ENCODE peak calls at places on chromosomes 6 and 20, in six cellular contexts. R, H, S, P, Y and C are unnamed samples.
A peak's percentile ranks its signal among the peaks of the same experiment; 100 is the strongest.

GRCh38 chr20:62361799-62362589 is 5.1 kb downstream of the LAMA5 start:
- DNase-seq in R (no peak), H (peak; percentile 90), S (no peak), P (peak; percentile 62), Y (peak; percentile 85), C (no peak)

GRCh38 chr20:25470045-25470444 is 62.6 kb downstream of the GINS1 start:
- DNase-seq in R (peak; percentile 12), H (no peak), S (peak; percentile 16), P (peak; percentile 8), Y (no peak), C (no peak)

GRCh38 chr6:169005141-169005540 is 248.5 kb downstream of the THBS2 start:
- DNase-seq in R (no peak), H (no peak), S (no peak), P (no peak), Y (no peak), C (no peak)

GRCh38 chr20:32896521-32897280 is 38.0 kb downstream of the EFCAB8 start:
- DNase-seq in R (no peak), H (no peak), S (no peak), P (no peak), Y (no peak), C (no peak)

GRCh38 chr6:158876886-158877285 is 57.7 kb upstream of the EZR start:
- DNase-seq in R (no peak), H (no peak), S (no peak), P (no peak), Y (no peak), C (no peak)

GRCh38 chr20:24379116-24379927 is 90.1 kb upstream of the SYNDIG1 start:
- DNase-seq in R (no peak), H (no peak), S (peak; percentile 30), P (no peak), Y (no peak), C (no peak)

GRCh38 chr6:52605610-52606185 is 28.8 kb upstream of the TRAM2 start:
- DNase-seq in R (no peak), H (no peak), S (no peak), P (no peak), Y (no peak), C (no peak)

GRCh38 chr6:153790881-153791473 is 248.1 kb upstream of the OPRM1 start:
- DNase-seq in R (no peak), H (no peak), S (no peak), P (peak; percentile 15), Y (no peak), C (no peak)

GRCh38 chr20:53891306-53891894 is 179.0 kb downstream of the BCAS1 start:
- DNase-seq in R (no peak), H (no peak), S (peak; percentile 72), P (no peak), Y (peak; percentile 74), C (no peak)

GRCh38 chr20:25372584-25373336 is 17.9 kb downstream of the ABHD12 start:
- DNase-seq in R (no peak), H (no peak), S (peak; percentile 92), P (no peak), Y (no peak), C (no peak)

GRCh38 chr6:24431045-24431451 is 28.3 kb downstream of the MRS2 start:
- DNase-seq in R (no peak), H (no peak), S (no peak), P (peak; percentile 38), Y (no peak), C (peak; percentile 23)

GRCh38 chr6:28742668-28743270 is 181.0 kb downstream of the TRIM27 start:
- DNase-seq in R (no peak), H (no peak), S (peak; percentile 42), P (peak; percentile 86), Y (no peak), C (peak; percentile 85)

GRCh38 chr6:152401978-152402377 is 235.2 kb downstream of the SYNE1 start:
- DNase-seq in R (no peak), H (no peak), S (peak; percentile 59), P (peak; percentile 29), Y (no peak), C (no peak)

GRCh38 chr6:112227411-112227810 is 27.0 kb downstream of the LAMA4 start:
- DNase-seq in R (no peak), H (no peak), S (no peak), P (no peak), Y (no peak), C (no peak)

GRCh38 chr6:34243901-34244884 is 4.6 kb downstream of the SMIM29 start:
- DNase-seq in R (peak; percentile 29), H (peak; percentile 74), S (peak; percentile 97), P (peak; percentile 92), Y (peak; percentile 95), C (no peak)

GRCh38 chr6:33314943-33315752 is 1.3 kb upstream of the TAPBP start:
- DNase-seq in R (no peak), H (peak; percentile 78), S (no peak), P (no peak), Y (peak; percentile 92), C (no peak)

GRCh38 chr20:49583669-49584417 is 15.9 kb upstream of the PTGIS start:
- DNase-seq in R (no peak), H (no peak), S (peak; percentile 89), P (no peak), Y (peak; percentile 89), C (peak; percentile 92)

GRCh38 chr6:153994004-153994403 is 45.0 kb upstream of the OPRM1 start:
- DNase-seq in R (no peak), H (no peak), S (no peak), P (no peak), Y (no peak), C (no peak)

GRCh38 chr6:166307981-166308768 is at the start of gene PRR18:
- DNase-seq in R (no peak), H (no peak), S (no peak), P (no peak), Y (no peak), C (no peak)

GRCh38 chr20:2840967-2841531 is 504 bp downstream of the VPS16 start:
- DNase-seq in R (no peak), H (peak; percentile 83), S (peak; percentile 69), P (no peak), Y (peak; percentile 95), C (no peak)

GRCh38 chr6:39424831-39425230 is 102.3 kb upstream of the KCNK16 start:
- DNase-seq in R (no peak), H (no peak), S (no peak), P (no peak), Y (no peak), C (no peak)

GRCh38 chr20:34047010-34047687 is 53.4 kb downstream of the RALY start:
- DNase-seq in R (no peak), H (no peak), S (no peak), P (no peak), Y (no peak), C (no peak)

GRCh38 chr6:45737331-45738056 is 278.2 kb downstream of the CLIC5 start:
- DNase-seq in R (no peak), H (no peak), S (no peak), P (no peak), Y (no peak), C (no peak)

GRCh38 chr6:154500769-154501171 is 9.7 kb downstream of the CNKSR3 start:
- DNase-seq in R (no peak), H (no peak), S (no peak), P (no peak), Y (no peak), C (no peak)

GRCh38 chr6:2970034-2970685 is 1.2 kb downstream of the SERPINB6 start:
- DNase-seq in R (no peak), H (no peak), S (no peak), P (no peak), Y (no peak), C (no peak)
- H3K4me3 ChIP-seq in R (peak overlapping the region; percentile 77), H (peak overlapping the region; percentile 74), S (peak overlapping the region; percentile 63), P (peak overlapping the region; percentile 70), Y (no peak overlapping the region), C (peak overlapping the region; percentile 61)

GRCh38 chr6:139135578-139136545 is 982 bp downstream of the HECA start:
- DNase-seq in R (peak; percentile 56), H (peak; percentile 90), S (no peak), P (no peak), Y (peak; percentile 91), C (no peak)
- TF ChIP-seq CTCF in R (no peak), H (no peak), S (no peak), P (no peak), Y (no peak), C (peak; percentile 12)

DNA sequence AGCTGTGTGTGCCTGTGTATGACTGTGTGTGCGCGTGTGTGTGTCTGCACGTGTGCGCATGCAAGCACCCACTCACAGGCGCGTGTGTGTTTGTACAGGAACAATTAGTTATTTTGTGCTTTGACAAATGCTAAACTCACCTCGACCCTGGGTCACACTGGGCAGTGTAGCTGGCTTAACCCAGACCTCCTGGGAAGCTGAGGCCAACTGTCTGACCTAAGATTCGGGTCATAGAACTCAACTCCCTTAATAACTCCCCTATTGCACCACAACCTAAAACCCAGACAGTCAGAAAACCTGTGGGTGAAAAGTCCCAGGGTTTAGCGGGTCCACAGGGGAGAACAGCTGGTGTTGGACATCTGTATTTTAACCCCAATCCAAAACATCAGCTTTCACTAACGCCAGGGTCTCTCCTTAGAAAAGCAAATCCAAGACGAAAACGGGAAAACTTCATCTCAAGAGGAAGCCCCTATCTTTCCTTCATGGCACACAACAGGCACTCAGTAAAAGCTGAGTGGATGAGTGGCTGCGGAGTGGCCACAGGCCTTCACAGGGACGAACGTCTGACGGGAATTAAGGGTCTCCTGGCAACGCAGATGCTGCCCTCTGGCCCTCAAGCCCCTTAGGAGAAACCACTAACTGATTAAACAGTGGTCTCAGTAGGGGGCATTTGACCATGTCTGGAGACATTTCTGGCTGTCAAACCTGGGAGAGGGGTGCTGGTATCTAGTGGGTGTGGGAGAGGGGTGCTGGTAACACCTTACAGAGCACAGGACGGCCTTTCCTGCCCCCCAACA is 4.5 kb downstream of the PMEPA1 start:
- DNase-seq in R (no peak), H (no peak), S (no peak), P (no peak), Y (no peak), C (no peak)
- H3K4me3 ChIP-seq in R (no peak overlapping the region), H (no peak overlapping the region), S (no peak overlapping the region), P (no peak overlapping the region), Y (no peak overlapping the region), C (no peak overlapping the region)

GRCh38 chr20:602357-602970 is 7.6 kb downstream of the TCF15 start:
- DNase-seq in R (no peak), H (no peak), S (no peak), P (no peak), Y (no peak), C (no peak)

GRCh38 chr20:600736-601135 is 9.4 kb downstream of the TCF15 start:
- DNase-seq in R (no peak), H (no peak), S (no peak), P (no peak), Y (no peak), C (no peak)

GRCh38 chr20:600141-600540 is 10.0 kb downstream of the TCF15 start:
- DNase-seq in R (no peak), H (no peak), S (no peak), P (no peak), Y (no peak), C (no peak)

GRCh38 chr20:605237-605636 is 4.9 kb downstream of the TCF15 start:
- DNase-seq in R (no peak), H (no peak), S (no peak), P (no peak), Y (no peak), C (no peak)

DNA sequence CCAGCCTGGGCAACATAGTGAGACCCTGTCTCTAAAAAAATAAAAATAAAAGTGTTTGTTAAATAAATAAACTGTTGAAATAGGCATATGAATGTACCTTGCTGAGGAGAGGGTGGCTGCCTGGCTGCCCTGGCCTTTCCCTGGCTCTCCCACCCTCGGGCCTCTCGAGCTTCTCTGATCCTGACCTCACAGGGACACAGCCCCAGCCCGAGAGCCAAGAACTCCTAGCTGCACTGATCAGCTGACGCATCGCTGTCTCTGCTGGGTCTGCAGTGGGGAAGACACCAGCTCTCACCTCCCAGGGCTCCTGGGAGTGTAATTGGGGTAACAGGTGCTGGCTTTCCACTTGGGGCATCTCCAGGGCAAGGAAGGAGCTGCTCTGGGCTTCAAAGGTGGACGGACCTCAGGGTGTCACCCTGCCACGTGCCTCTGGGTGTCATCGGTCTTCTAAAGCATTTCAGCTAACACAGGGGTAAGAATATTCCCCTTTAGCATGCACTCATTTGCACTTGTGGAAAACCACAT is 6.9 kb downstream of the TCF15 start:
- DNase-seq in R (no peak), H (no peak), S (no peak), P (no peak), Y (no peak), C (no peak)
- TF ChIP-seq CTCF in R (no peak), H (no peak), S (no peak), P (no peak), Y (no peak), C (no peak)